ENCODE peak calls at places on chromosomes 3 and 15, in ten cellular contexts. G is A549; L is spleen; O is adrenal gland; J is GM23248; I is CD4-positive, alpha-beta memory T cell; P is tibial artery; D is IMR-90; K is cardiac muscle cell; X is Karpas-422. E is an unnamed sample.

GRCh38 chr3:136545664-136546266 is 206.4 kb downstream of the STAG1 start:
- DNase-seq in G (peak), J (peak), L (no peak), P (no peak), K (no peak), X (peak), I (no peak), O (no peak), D (peak), E (no peak)

GRCh38 chr3:162348912-162349311 is 852.3 kb downstream of the OTOL1 start:
- DNase-seq in O (no peak), L (no peak), D (no peak), G (no peak), P (no peak), I (no peak), J (no peak), X (no peak), K (no peak), E (no peak)

GRCh38 chr3:72488736-72489030 is 359.6 kb downstream of the SHQ1 start:
- DNase-seq in L (no peak), K (no peak), P (no peak), X (no peak), D (peak), I (no peak), G (no peak), O (no peak), J (peak), E (no peak)

GRCh38 chr3:4720316-4721075 is 227.3 kb downstream of the ITPR1 start:
- DNase-seq in G (peak), K (peak), X (peak), P (peak), L (no peak), J (peak), D (peak), I (peak), O (peak), E (no peak)

GRCh38 chr15:48682949-48683651 is 37.6 kb upstream of the FBN1 start:
- DNase-seq in J (peak), K (no peak), I (no peak), G (peak), O (peak), X (no peak), L (no peak), P (peak), D (peak), E (no peak)

GRCh38 chr3:29064085-29064484 is 216.8 kb upstream of the RBMS3 start:
- DNase-seq in L (no peak), G (no peak), J (peak), X (no peak), P (no peak), D (peak), I (no peak), K (no peak), O (no peak), E (peak)

GRCh38 chr3:40908612-40909011 is 290.7 kb upstream of the CTNNB1 start:
- DNase-seq in P (no peak), K (no peak), L (no peak), X (no peak), J (no peak), D (no peak), G (no peak), O (no peak), I (no peak), E (no peak)

GRCh38 chr3:102451556-102451955 is 16.7 kb downstream of the ZPLD1 start:
- DNase-seq in K (no peak), D (no peak), X (no peak), L (no peak), O (no peak), P (no peak), J (no peak), G (no peak), I (no peak), E (no peak)

GRCh38 chr15:69160976-69161877 is 792 bp downstream of the GLCE start:
- DNase-seq in P (peak), X (no peak), K (peak), L (peak), J (peak), I (peak), G (peak), O (peak), D (peak), E (no peak)

GRCh38 chr15:75693501-75694240 is 19.0 kb downstream of the CSPG4 start:
- DNase-seq in O (no peak), X (no peak), L (peak), J (peak), G (no peak), K (no peak), D (peak), I (no peak), P (no peak), E (no peak)
- H3K27ac ChIP-seq in O (no peak), X (no peak), L (no peak), J (peak), G (peak), K (peak), D (peak), I (no peak), P (peak), E (peak)

GRCh38 chr15:57375827-57376694 is at the start of gene CGNL1:
- DNase-seq in G (no peak), P (peak), J (peak), I (no peak), D (no peak), K (peak), O (peak), L (no peak), X (no peak), E (no peak)
- H3K27ac ChIP-seq in G (peak), P (peak), J (no peak), I (no peak), D (no peak), K (peak), O (no peak), L (no peak), X (no peak), E (no peak)

DNA sequence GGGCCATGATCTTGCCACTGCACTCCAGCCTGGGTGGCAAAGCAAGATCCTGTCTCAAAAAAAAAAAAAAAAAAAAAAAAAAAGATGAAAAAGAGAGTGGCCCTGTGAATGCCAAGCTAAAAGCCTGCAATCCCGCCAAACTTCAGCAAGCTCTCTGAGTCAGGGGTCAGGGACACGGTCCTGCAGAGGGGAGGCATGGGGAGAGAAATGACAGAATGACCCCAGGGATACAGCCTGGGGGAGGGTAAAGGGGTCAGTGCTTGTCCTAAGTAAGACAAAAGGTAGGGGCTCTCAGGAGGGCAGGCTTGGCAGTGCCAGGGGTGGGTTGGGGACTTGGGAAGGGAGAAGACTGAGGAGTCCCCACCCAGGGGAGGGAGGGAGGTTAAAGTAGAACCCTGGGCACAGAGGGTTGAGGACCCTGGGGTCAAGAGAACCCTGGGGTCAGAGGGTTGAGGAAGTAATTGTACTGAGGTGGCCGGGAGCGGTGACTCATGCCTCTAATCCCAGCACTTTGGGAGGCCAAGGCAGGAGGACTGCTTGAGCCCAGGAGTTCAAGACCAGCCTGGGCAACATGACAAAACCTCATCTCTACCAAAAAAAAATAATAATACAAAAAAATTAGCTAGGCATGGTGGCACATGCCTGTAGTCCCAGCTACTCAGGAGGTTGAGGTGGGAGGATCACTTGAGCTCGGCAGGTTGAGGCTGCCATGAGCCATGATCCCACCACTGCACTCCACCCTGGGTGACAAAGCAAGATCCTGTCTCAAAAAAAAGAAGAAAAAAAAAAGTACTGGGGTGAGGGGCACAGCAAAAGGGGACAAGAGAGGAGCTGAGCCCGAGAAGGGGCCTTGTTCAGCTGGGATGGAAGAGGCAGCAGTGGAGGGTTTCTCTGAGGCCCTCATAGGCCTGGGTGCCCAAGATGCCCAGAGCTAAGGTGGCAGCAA is 5.2 kb upstream of the SEMA3B start:
- DNase-seq in I (no peak), P (no peak), J (peak), D (no peak), X (no peak), O (peak), G (no peak), K (no peak), L (no peak), E (no peak)
- H3K27ac ChIP-seq in I (no peak), P (peak), J (peak), D (peak), X (no peak), O (peak), G (peak), K (peak), L (peak), E (peak)

DNA sequence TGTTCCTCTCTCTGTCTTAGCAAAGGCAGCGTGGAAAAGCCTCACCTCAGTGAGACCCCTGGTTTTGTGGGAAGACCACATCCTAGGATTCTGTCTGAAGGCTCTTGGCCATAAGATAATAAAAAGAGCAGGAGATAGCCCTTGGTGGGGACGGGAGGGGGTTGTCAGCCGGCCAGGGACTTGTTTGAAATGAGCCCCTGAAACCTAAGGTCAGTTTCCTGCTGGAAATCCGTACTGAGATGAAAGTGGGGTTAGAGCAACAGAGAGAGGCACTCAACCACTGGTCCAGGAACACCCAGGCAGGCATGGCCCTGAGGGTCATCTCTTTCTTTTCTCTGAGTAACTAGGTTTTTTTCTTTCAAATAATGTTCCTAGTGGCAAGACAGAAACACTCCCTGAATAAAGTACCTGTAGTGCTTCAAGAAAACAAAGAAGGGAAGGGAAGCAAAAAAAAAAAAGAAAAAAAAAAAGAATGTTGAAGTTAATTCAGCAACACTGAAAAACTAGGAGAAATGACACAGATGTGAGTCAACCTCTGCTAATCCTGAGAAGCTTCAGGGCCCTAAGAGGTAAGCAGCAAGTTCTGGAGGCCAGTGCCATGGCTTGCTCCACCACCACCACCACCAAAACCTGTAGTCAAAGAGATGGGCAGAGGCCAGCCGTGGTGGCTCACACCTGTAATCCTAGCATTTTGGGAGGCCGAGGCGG is 3.2 kb downstream of the ITGB5 start:
- DNase-seq in K (no peak), I (no peak), L (no peak), X (no peak), G (no peak), P (no peak), J (peak), D (peak), O (no peak), E (no peak)
- H3K27ac ChIP-seq in K (no peak), I (no peak), L (no peak), X (no peak), G (peak), P (peak), J (peak), D (peak), O (no peak), E (peak)

GRCh38 chr3:70000563-70001081 is 1.1 kb downstream of the SAMMSON start:
- DNase-seq in D (peak), O (no peak), X (no peak), J (no peak), K (no peak), I (no peak), L (no peak), P (no peak), G (peak), E (no peak)

GRCh38 chr3:69997486-69998307 is 1.8 kb upstream of the SAMMSON start:
- DNase-seq in D (no peak), O (no peak), I (no peak), K (no peak), J (no peak), G (no peak), X (no peak), L (no peak), P (no peak), E (no peak)

GRCh38 chr3:70000028-70000410 is 486 bp downstream of the SAMMSON start:
- DNase-seq in K (no peak), P (no peak), O (no peak), J (no peak), X (no peak), G (no peak), L (no peak), I (no peak), D (no peak), E (no peak)

GRCh38 chr3:69998759-69999158 is 774 bp upstream of the SAMMSON start:
- DNase-seq in O (no peak), K (no peak), J (no peak), I (no peak), D (no peak), L (no peak), G (no peak), X (no peak), P (no peak), E (no peak)

GRCh38 chr3:69999191-70000027 is at the start of gene SAMMSON:
- DNase-seq in I (no peak), L (no peak), D (peak), P (no peak), K (no peak), G (peak), O (no peak), X (no peak), J (peak), E (no peak)
- H3K27ac ChIP-seq in I (no peak), L (peak), D (peak), P (peak), K (no peak), G (peak), O (no peak), X (no peak), J (no peak), E (no peak)

GRCh38 chr3:169305460-169305859 is 358.1 kb downstream of the MECOM start:
- DNase-seq in L (no peak), G (no peak), K (peak), J (no peak), O (no peak), P (no peak), I (no peak), X (no peak), D (no peak), E (no peak)
- H3K27ac ChIP-seq in L (no peak), G (no peak), K (no peak), J (no peak), O (no peak), P (no peak), I (no peak), X (no peak), D (no peak), E (no peak)

GRCh38 chr3:69180869-69181591 is 58.6 kb upstream of the LMOD3 start:
- DNase-seq in L (no peak), G (no peak), O (no peak), K (no peak), P (no peak), I (no peak), X (no peak), D (no peak), J (no peak), E (no peak)
- H3K27ac ChIP-seq in L (no peak), G (no peak), O (no peak), K (no peak), P (no peak), I (no peak), X (no peak), D (no peak), J (no peak), E (peak)